ENCODE peak calls at places on chromosomes 4 and X, in four cellular contexts. One of them, this sample, is unnamed.

GRCh38 chr4:20273793-20274192 is 22.1 kb downstream of the SLIT2 start:
- DNase-seq in lower lobe of right lung: no peak
- DNase-seq in CD4-positive, alpha-beta T cell: no peak
- DNase-seq in A549: no peak
- DNase-seq in this sample: no peak

GRCh38 chr4:108477527-108478108 is 142.8 kb upstream of the RPL34 start:
- DNase-seq in A549: no peak
- DNase-seq in CD4-positive, alpha-beta T cell: no peak
- DNase-seq in lower lobe of right lung: no peak
- DNase-seq in this sample: no peak

GRCh38 chr4:154030747-154031146 is 241.9 kb upstream of the SFRP2 start:
- DNase-seq in A549: no peak
- DNase-seq in lower lobe of right lung: no peak
- DNase-seq in CD4-positive, alpha-beta T cell: no peak
- DNase-seq in this sample: no peak

GRCh38 chrX:45083314-45083713 is 117.4 kb downstream of the DIPK2B start:
- DNase-seq in CD4-positive, alpha-beta T cell: no peak
- DNase-seq in A549: no peak
- DNase-seq in lower lobe of right lung: no peak
- DNase-seq in this sample: no peak

GRCh38 chrX:40158036-40158706 is 60.4 kb upstream of the BCOR start:
- DNase-seq in CD4-positive, alpha-beta T cell: no peak
- DNase-seq in A549: peak
- DNase-seq in lower lobe of right lung: peak
- DNase-seq in this sample: peak

GRCh38 chrX:31931225-31931624 is 859.4 kb upstream of the FTHL17 start:
- DNase-seq in A549: no peak
- DNase-seq in lower lobe of right lung: no peak
- DNase-seq in CD4-positive, alpha-beta T cell: no peak
- DNase-seq in this sample: no peak

GRCh38 chr4:152234571-152234970 is 301.3 kb downstream of the FBXW7 start:
- DNase-seq in CD4-positive, alpha-beta T cell: no peak
- DNase-seq in A549: no peak
- DNase-seq in lower lobe of right lung: no peak
- DNase-seq in this sample: no peak

GRCh38 chr4:74327751-74328150 is 19.5 kb downstream of the EPGN start:
- DNase-seq in lower lobe of right lung: no peak
- DNase-seq in CD4-positive, alpha-beta T cell: no peak
- DNase-seq in A549: no peak
- DNase-seq in this sample: no peak

GRCh38 chr4:38565271-38566199 is 98.5 kb upstream of the KLF3 start:
- DNase-seq in A549: peak
- DNase-seq in CD4-positive, alpha-beta T cell: no peak
- DNase-seq in lower lobe of right lung: no peak
- DNase-seq in this sample: no peak

GRCh38 chrX:138711399-138712347 is at the start of gene FGF13:
- DNase-seq in lower lobe of right lung: peak
- DNase-seq in A549: peak
- DNase-seq in CD4-positive, alpha-beta T cell: no peak
- DNase-seq in this sample: no peak

GRCh38 chr4:3530663-3531254 is 1.5 kb downstream of the LRPAP1 start:
- DNase-seq in A549: no peak
- DNase-seq in CD4-positive, alpha-beta T cell: no peak
- DNase-seq in lower lobe of right lung: no peak
- DNase-seq in this sample: peak

GRCh38 chr4:120232050-120232449 is 165.4 kb upstream of the MAD2L1 start:
- DNase-seq in lower lobe of right lung: no peak
- DNase-seq in CD4-positive, alpha-beta T cell: no peak
- DNase-seq in A549: no peak
- DNase-seq in this sample: no peak

GRCh38 chrX:7076245-7076661 is 71.3 kb upstream of the STS start:
- DNase-seq in A549: no peak
- DNase-seq in lower lobe of right lung: no peak
- DNase-seq in CD4-positive, alpha-beta T cell: no peak
- DNase-seq in this sample: no peak

GRCh38 chrX:71224969-71225368 is 1.9 kb downstream of the GJB1 start:
- DNase-seq in A549: no peak
- DNase-seq in lower lobe of right lung: no peak
- DNase-seq in CD4-positive, alpha-beta T cell: no peak
- DNase-seq in this sample: no peak

GRCh38 chr4:146029939-146030710 is 91.5 kb upstream of the ZNF827 start:
- DNase-seq in CD4-positive, alpha-beta T cell: no peak
- DNase-seq in A549: no peak
- DNase-seq in lower lobe of right lung: no peak
- DNase-seq in this sample: no peak

GRCh38 chr4:55032179-55032578 is 93.2 kb downstream of the KDR start:
- DNase-seq in A549: no peak
- DNase-seq in CD4-positive, alpha-beta T cell: no peak
- DNase-seq in lower lobe of right lung: no peak
- DNase-seq in this sample: no peak

GRCh38 chr4:118941799-118942198 is 53.1 kb downstream of the SYNPO2 start:
- DNase-seq in CD4-positive, alpha-beta T cell: no peak
- DNase-seq in lower lobe of right lung: no peak
- DNase-seq in A549: no peak
- DNase-seq in this sample: no peak

GRCh38 chrX:12403474-12404082 is 265.3 kb downstream of the FRMPD4 start:
- DNase-seq in A549: no peak
- DNase-seq in CD4-positive, alpha-beta T cell: no peak
- DNase-seq in lower lobe of right lung: no peak
- DNase-seq in this sample: no peak

GRCh38 chr4:27194599-27194998 is 334.0 kb downstream of the STIM2 start:
- DNase-seq in A549: no peak
- DNase-seq in lower lobe of right lung: no peak
- DNase-seq in CD4-positive, alpha-beta T cell: no peak
- DNase-seq in this sample: no peak

GRCh38 chr4:87465739-87466366 is 43.5 kb downstream of the NUDT9 start:
- DNase-seq in lower lobe of right lung: no peak
- DNase-seq in A549: peak
- DNase-seq in CD4-positive, alpha-beta T cell: no peak
- DNase-seq in this sample: no peak

GRCh38 chr4:154018659-154019058 is 229.8 kb upstream of the SFRP2 start:
- DNase-seq in lower lobe of right lung: no peak
- DNase-seq in A549: no peak
- DNase-seq in CD4-positive, alpha-beta T cell: no peak
- DNase-seq in this sample: peak

GRCh38 chr4:127506283-127506682 is 126.5 kb upstream of the INTU start:
- DNase-seq in lower lobe of right lung: no peak
- DNase-seq in A549: no peak
- DNase-seq in CD4-positive, alpha-beta T cell: no peak
- DNase-seq in this sample: no peak

GRCh38 chr4:7890635-7891393 is 48.8 kb downstream of the AFAP1 start:
- DNase-seq in CD4-positive, alpha-beta T cell: no peak
- DNase-seq in lower lobe of right lung: no peak
- DNase-seq in A549: peak
- DNase-seq in this sample: no peak

GRCh38 chr4:170089743-170090666 is at the start of gene AADAT:
- DNase-seq in CD4-positive, alpha-beta T cell: no peak
- DNase-seq in A549: peak
- DNase-seq in lower lobe of right lung: peak
- DNase-seq in this sample: no peak

GRCh38 chr4:66688674-66689073 is 856.6 kb downstream of the CENPC start:
- DNase-seq in lower lobe of right lung: no peak
- DNase-seq in CD4-positive, alpha-beta T cell: no peak
- DNase-seq in A549: peak
- DNase-seq in this sample: no peak

GRCh38 chr4:41406051-41406516 is 131.9 kb upstream of the LIMCH1 start:
- DNase-seq in CD4-positive, alpha-beta T cell: no peak
- DNase-seq in A549: peak
- DNase-seq in lower lobe of right lung: no peak
- DNase-seq in this sample: no peak

GRCh38 chr4:102860928-102861327 is 7.9 kb upstream of the CISD2 start:
- DNase-seq in A549: no peak
- DNase-seq in lower lobe of right lung: no peak
- DNase-seq in CD4-positive, alpha-beta T cell: no peak
- DNase-seq in this sample: no peak

GRCh38 chr4:41686893-41687292 is 61.6 kb downstream of the PHOX2B start:
- DNase-seq in A549: no peak
- DNase-seq in lower lobe of right lung: no peak
- DNase-seq in CD4-positive, alpha-beta T cell: no peak
- DNase-seq in this sample: no peak

GRCh38 chr4:152117501-152117900 is 356.7 kb upstream of the GATB start:
- DNase-seq in lower lobe of right lung: no peak
- DNase-seq in A549: no peak
- DNase-seq in CD4-positive, alpha-beta T cell: no peak
- DNase-seq in this sample: no peak

GRCh38 chrX:120781416-120781815 is 94.2 kb downstream of the CT47B1 start:
- DNase-seq in CD4-positive, alpha-beta T cell: no peak
- DNase-seq in lower lobe of right lung: no peak
- DNase-seq in A549: no peak
- DNase-seq in this sample: no peak

GRCh38 chr4:169810325-169811323 is 52.9 kb upstream of the HPF1 start:
- DNase-seq in lower lobe of right lung: no peak
- DNase-seq in A549: peak
- DNase-seq in CD4-positive, alpha-beta T cell: peak
- DNase-seq in this sample: peak

GRCh38 chrX:1355131-1355799 is 18.7 kb downstream of the IL3RA start:
- DNase-seq in CD4-positive, alpha-beta T cell: no peak
- DNase-seq in A549: no peak
- DNase-seq in lower lobe of right lung: peak
- DNase-seq in this sample: no peak

GRCh38 chrX:28997716-28998115 is 410.5 kb downstream of the IL1RAPL1 start:
- DNase-seq in CD4-positive, alpha-beta T cell: no peak
- DNase-seq in lower lobe of right lung: no peak
- DNase-seq in A549: no peak
- DNase-seq in this sample: no peak

GRCh38 chr4:102566426-102566825 is 65.3 kb downstream of the NFKB1 start:
- DNase-seq in CD4-positive, alpha-beta T cell: no peak
- DNase-seq in A549: no peak
- DNase-seq in lower lobe of right lung: no peak
- DNase-seq in this sample: no peak

DNA sequence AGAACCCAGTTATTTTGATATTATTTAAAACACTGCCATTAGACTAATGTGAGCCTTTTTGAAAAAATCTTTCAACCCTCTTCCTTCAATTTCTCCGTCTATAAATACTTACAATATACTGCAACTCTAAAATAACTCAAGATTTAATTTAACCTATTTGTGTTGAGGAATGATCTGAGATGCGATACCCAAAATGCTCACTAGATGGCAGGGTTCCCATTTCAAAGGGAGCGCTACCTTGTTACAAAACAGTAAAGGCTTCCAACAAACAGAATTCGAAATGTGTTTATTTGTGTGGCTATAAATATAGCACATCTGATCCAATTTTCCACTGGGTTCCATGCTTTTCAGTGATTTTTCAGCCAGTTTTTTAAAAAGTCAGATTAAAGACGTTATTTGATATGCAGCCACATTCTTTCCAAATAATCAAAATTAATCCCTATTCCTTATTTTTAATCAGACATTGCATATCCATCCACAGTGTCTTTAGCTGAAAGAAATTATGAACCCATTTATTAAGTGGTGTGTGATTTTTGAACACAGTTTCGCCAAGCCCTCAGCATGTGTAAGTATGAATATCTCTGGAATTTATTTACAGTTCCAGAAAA is 667.9 kb upstream of the LCORL start:
- DNase-seq in CD4-positive, alpha-beta T cell: peak
- DNase-seq in lower lobe of right lung: no peak
- DNase-seq in A549: peak
- DNase-seq in this sample: no peak
- H3K27ac ChIP-seq in CD4-positive, alpha-beta T cell: no peak
- H3K27ac ChIP-seq in lower lobe of right lung: no peak
- H3K27ac ChIP-seq in A549: no peak
- H3K27ac ChIP-seq in this sample: no peak

DNA sequence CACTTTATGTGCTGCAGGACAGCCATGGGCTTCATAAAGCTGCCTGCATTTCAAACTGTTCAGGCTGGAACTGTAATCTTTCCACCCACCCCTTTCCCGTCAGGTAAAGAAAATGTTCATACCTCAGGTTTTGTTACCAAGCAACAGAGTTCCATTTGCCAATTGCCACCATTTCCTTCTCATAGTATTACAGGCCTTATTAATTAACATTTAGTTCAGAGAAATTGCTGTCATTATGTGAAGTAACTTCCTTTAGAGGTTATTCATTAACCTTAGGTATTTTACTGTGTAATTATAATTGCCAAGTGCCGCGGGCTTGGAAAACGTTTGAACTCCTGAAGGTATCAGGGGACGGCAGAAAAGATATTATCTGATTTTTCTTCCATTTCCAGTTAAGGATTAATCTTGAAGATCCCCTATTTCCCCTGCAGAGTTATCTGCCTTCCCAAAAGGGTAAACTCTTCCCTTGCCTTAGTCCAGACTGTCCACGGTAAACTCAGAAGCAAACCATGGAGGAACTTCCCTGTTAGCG is 149.6 kb downstream of the SPRY1 start:
- DNase-seq in A549: no peak
- DNase-seq in CD4-positive, alpha-beta T cell: no peak
- DNase-seq in lower lobe of right lung: no peak
- DNase-seq in this sample: no peak
- H3K27ac ChIP-seq in A549: peak
- H3K27ac ChIP-seq in CD4-positive, alpha-beta T cell: no peak
- H3K27ac ChIP-seq in lower lobe of right lung: peak
- H3K27ac ChIP-seq in this sample: no peak

GRCh38 chrX:65671286-65671685 is 3.8 kb downstream of the MSN start:
- DNase-seq in lower lobe of right lung: no peak
- DNase-seq in A549: no peak
- DNase-seq in CD4-positive, alpha-beta T cell: no peak
- DNase-seq in this sample: no peak
- H3K27ac ChIP-seq in lower lobe of right lung: peak
- H3K27ac ChIP-seq in A549: peak
- H3K27ac ChIP-seq in CD4-positive, alpha-beta T cell: peak
- H3K27ac ChIP-seq in this sample: no peak

GRCh38 chr4:47463235-47463956 is at the start of gene COMMD8:
- DNase-seq in A549: peak
- DNase-seq in lower lobe of right lung: peak
- DNase-seq in CD4-positive, alpha-beta T cell: peak
- DNase-seq in this sample: peak
- H3K27ac ChIP-seq in A549: peak
- H3K27ac ChIP-seq in lower lobe of right lung: peak
- H3K27ac ChIP-seq in CD4-positive, alpha-beta T cell: peak
- H3K27ac ChIP-seq in this sample: peak